ENCODE peak calls at places on chromosomes 3 and 15, in six cellular contexts. One of them, this sample, is unnamed. For H3K4me1, the result is how much of the 10 kb centered on the place peaks cover.

GRCh38 chr3:95401693-95402092 is 1338.8 kb downstream of the NSUN3 start:
- DNase-seq in foreskin keratinocyte: no peak
- DNase-seq in gastrocnemius medialis: no peak
- DNase-seq in fibroblast of lung: no peak
- DNase-seq in transverse colon: no peak
- DNase-seq in endothelial cell of umbilical vein: no peak
- DNase-seq in this sample: no peak

GRCh38 chr3:169264711-169265110 is 398.8 kb downstream of the MECOM start:
- DNase-seq in gastrocnemius medialis: no peak
- DNase-seq in transverse colon: peak
- DNase-seq in fibroblast of lung: peak
- DNase-seq in endothelial cell of umbilical vein: peak
- DNase-seq in foreskin keratinocyte: peak
- DNase-seq in this sample: no peak

GRCh38 chr3:46065294-46065705 is 38.0 kb upstream of the XCR1 start:
- DNase-seq in foreskin keratinocyte: peak
- DNase-seq in fibroblast of lung: no peak
- DNase-seq in endothelial cell of umbilical vein: no peak
- DNase-seq in transverse colon: peak
- DNase-seq in gastrocnemius medialis: peak
- DNase-seq in this sample: no peak

GRCh38 chr3:177111541-177111949 is 85.7 kb downstream of the TBL1XR1 start:
- DNase-seq in foreskin keratinocyte: no peak
- DNase-seq in gastrocnemius medialis: no peak
- DNase-seq in fibroblast of lung: no peak
- DNase-seq in transverse colon: no peak
- DNase-seq in endothelial cell of umbilical vein: no peak
- DNase-seq in this sample: no peak

GRCh38 chr3:31979006-31979697 is 1.9 kb downstream of the OSBPL10 start:
- DNase-seq in fibroblast of lung: no peak
- DNase-seq in endothelial cell of umbilical vein: peak
- DNase-seq in foreskin keratinocyte: no peak
- DNase-seq in gastrocnemius medialis: no peak
- DNase-seq in transverse colon: no peak
- DNase-seq in this sample: no peak

GRCh38 chr3:37905987-37906674 is 44.5 kb downstream of the CTDSPL start:
- DNase-seq in gastrocnemius medialis: peak
- DNase-seq in fibroblast of lung: peak
- DNase-seq in foreskin keratinocyte: no peak
- DNase-seq in transverse colon: no peak
- DNase-seq in endothelial cell of umbilical vein: peak
- DNase-seq in this sample: no peak

GRCh38 chr15:89740137-89740536 is 10.9 kb downstream of the MESP1 start:
- DNase-seq in foreskin keratinocyte: peak
- DNase-seq in fibroblast of lung: peak
- DNase-seq in endothelial cell of umbilical vein: peak
- DNase-seq in gastrocnemius medialis: peak
- DNase-seq in transverse colon: peak
- DNase-seq in this sample: no peak

GRCh38 chr3:65796676-65797075 is 242.0 kb downstream of the MAGI1 start:
- DNase-seq in gastrocnemius medialis: no peak
- DNase-seq in fibroblast of lung: no peak
- DNase-seq in transverse colon: no peak
- DNase-seq in endothelial cell of umbilical vein: no peak
- DNase-seq in foreskin keratinocyte: no peak
- DNase-seq in this sample: no peak

GRCh38 chr15:56468271-56468912 is 3.5 kb upstream of the MNS1 start:
- DNase-seq in fibroblast of lung: no peak
- DNase-seq in gastrocnemius medialis: no peak
- DNase-seq in foreskin keratinocyte: no peak
- DNase-seq in endothelial cell of umbilical vein: peak
- DNase-seq in transverse colon: no peak
- DNase-seq in this sample: no peak

GRCh38 chr15:47196057-47196456 is 521.2 kb upstream of the SEMA6D start:
- DNase-seq in gastrocnemius medialis: peak
- DNase-seq in endothelial cell of umbilical vein: peak
- DNase-seq in transverse colon: peak
- DNase-seq in fibroblast of lung: peak
- DNase-seq in foreskin keratinocyte: peak
- DNase-seq in this sample: peak

GRCh38 chr3:137692803-137693431 is 71.2 kb upstream of the SOX14 start:
- DNase-seq in foreskin keratinocyte: no peak
- DNase-seq in endothelial cell of umbilical vein: no peak
- DNase-seq in fibroblast of lung: no peak
- DNase-seq in gastrocnemius medialis: no peak
- DNase-seq in transverse colon: no peak
- DNase-seq in this sample: peak

DNA sequence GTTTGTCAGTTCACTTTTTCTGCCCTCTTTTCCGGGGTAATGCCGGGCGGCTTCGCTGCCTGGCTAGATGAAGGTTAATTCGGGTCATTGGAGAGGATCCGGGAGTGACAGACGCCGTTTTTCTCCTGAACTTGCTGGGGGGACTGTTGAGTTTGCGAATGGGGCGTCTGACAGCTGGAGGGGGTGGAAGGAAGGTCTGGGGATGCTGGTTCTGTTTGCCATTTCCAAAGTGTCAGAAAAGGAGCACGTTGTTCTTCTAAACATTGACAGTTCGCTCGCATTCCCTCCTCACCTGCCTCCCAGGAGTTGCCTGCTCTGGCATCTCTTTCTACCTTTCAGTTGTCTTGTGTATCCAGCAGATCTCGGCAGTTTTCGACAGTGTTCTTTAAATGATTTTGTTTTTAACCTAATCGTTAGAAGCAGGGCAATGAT is 783 bp downstream of the SELENOT start:
- DNase-seq in endothelial cell of umbilical vein: no peak
- DNase-seq in foreskin keratinocyte: no peak
- DNase-seq in transverse colon: no peak
- DNase-seq in gastrocnemius medialis: no peak
- DNase-seq in fibroblast of lung: no peak
- DNase-seq in this sample: no peak
- H3K4me1 ChIP-seq in endothelial cell of umbilical vein: under half
- H3K4me1 ChIP-seq in foreskin keratinocyte: under half
- H3K4me1 ChIP-seq in transverse colon: half or more
- H3K4me1 ChIP-seq in gastrocnemius medialis: under half
- H3K4me1 ChIP-seq in fibroblast of lung: under half
- H3K4me1 ChIP-seq in this sample: under half

GRCh38 chr15:36943496-36944361 is 156.6 kb downstream of the MEIS2 start:
- DNase-seq in transverse colon: no peak
- DNase-seq in endothelial cell of umbilical vein: peak
- DNase-seq in fibroblast of lung: no peak
- DNase-seq in gastrocnemius medialis: no peak
- DNase-seq in foreskin keratinocyte: no peak
- DNase-seq in this sample: no peak
- H3K27ac ChIP-seq in transverse colon: no peak
- H3K27ac ChIP-seq in endothelial cell of umbilical vein: no peak
- H3K27ac ChIP-seq in fibroblast of lung: no peak
- H3K27ac ChIP-seq in gastrocnemius medialis: no peak
- H3K27ac ChIP-seq in foreskin keratinocyte: no peak
- H3K27ac ChIP-seq in this sample: no peak

DNA sequence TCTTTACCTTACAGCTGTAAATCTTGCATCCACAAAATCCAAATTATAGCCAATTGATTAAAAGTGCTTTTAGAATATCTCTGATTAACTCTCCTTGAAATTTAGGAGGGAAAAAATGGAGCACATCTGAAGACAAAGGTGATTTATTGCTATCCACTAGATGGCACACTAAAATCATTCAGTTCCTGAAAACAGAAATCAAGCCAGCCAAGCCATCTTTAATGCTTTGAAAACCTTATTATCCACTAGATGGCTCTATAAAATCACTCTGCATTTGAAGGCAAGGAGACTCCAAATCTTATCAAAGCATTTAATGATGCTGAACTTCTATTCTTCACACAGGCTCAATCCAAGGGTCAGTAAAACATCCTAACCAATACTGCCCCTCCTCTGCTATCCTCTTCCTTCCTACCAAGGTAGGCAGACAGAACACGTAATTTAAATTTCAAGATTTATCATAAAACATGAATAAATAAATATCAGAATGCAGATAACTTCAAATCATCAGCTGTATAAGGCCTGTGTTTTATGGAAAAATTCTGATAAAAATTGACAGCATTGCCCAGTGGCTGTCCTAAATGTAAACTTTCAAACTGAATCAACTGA is 48.4 kb downstream of the GOLIM4 start:
- DNase-seq in fibroblast of lung: peak
- DNase-seq in transverse colon: no peak
- DNase-seq in endothelial cell of umbilical vein: peak
- DNase-seq in gastrocnemius medialis: no peak
- DNase-seq in foreskin keratinocyte: peak
- DNase-seq in this sample: no peak
- TF ChIP-seq CTCF in fibroblast of lung: peak
- TF ChIP-seq CTCF in transverse colon: peak
- TF ChIP-seq CTCF in endothelial cell of umbilical vein: peak
- TF ChIP-seq CTCF in gastrocnemius medialis: peak
- TF ChIP-seq CTCF in foreskin keratinocyte: peak
- TF ChIP-seq CTCF in this sample: peak

DNA sequence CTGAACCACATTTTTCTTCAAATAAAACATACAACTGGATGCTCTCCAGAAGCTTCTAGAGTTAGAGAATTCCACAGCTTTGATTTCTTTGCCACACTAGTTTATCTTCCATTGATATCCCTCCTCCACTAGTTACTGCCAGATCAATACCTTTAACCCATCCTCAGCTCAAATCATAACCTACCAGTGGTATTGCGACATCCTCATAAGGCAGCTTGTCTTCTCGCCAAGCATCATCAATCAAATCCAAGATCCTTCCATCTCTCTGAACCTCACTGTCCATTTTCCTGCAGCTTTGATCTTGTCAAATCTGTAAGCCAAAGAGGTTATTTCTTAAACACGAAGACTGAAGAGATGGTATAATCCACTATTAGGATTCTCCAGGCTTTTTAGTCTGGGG is 3.2 kb downstream of the ANAPC13 start:
- DNase-seq in gastrocnemius medialis: no peak
- DNase-seq in endothelial cell of umbilical vein: no peak
- DNase-seq in transverse colon: no peak
- DNase-seq in foreskin keratinocyte: no peak
- DNase-seq in fibroblast of lung: peak
- DNase-seq in this sample: no peak
- H3K4me1 ChIP-seq in gastrocnemius medialis: under half
- H3K4me1 ChIP-seq in endothelial cell of umbilical vein: under half
- H3K4me1 ChIP-seq in transverse colon: under half
- H3K4me1 ChIP-seq in foreskin keratinocyte: under half
- H3K4me1 ChIP-seq in fibroblast of lung: under half
- H3K4me1 ChIP-seq in this sample: under half